ENCODE peak calls at places on chromosomes 3 and 15, in four cellular contexts. I is astrocyte of the spinal cord, Z is IMR-90, D is epithelial cell of esophagus. N is an unnamed sample.

GRCh38 chr3:22729981-22730380 is 473.1 kb upstream of the UBE2E2 start:
- DNase-seq in I (no peak), Z (peak), D (peak), N (no peak)

GRCh38 chr3:151037746-151038145 is 47.7 kb upstream of the MED12L start:
- DNase-seq in I (peak), Z (peak), D (peak), N (peak)

GRCh38 chr15:57357796-57358195 is 18.5 kb upstream of the CGNL1 start:
- DNase-seq in I (no peak), Z (no peak), D (no peak), N (no peak)

GRCh38 chr3:88038561-88038960 is 20.2 kb downstream of the CGGBP1 start:
- DNase-seq in I (peak), Z (peak), D (peak), N (no peak)

GRCh38 chr3:171690291-171690690 is 120.0 kb downstream of the PLD1 start:
- DNase-seq in I (no peak), Z (no peak), D (no peak), N (no peak)

GRCh38 chr3:42936157-42936981 is 30.4 kb downstream of the ZNF662 start:
- DNase-seq in I (no peak), Z (peak), D (peak), N (peak)

GRCh38 chr3:69646287-69647067 is 92.8 kb upstream of the MITF start:
- DNase-seq in I (no peak), Z (no peak), D (no peak), N (no peak)

GRCh38 chr3:27127195-27127594 is 242.0 kb downstream of the NEK10 start:
- DNase-seq in I (no peak), Z (no peak), D (peak), N (no peak)

GRCh38 chr3:30341079-30341478 is 265.3 kb upstream of the TGFBR2 start:
- DNase-seq in I (no peak), Z (no peak), D (no peak), N (no peak)

GRCh38 chr15:67943961-67944674 is 104.3 kb upstream of the RNU6-1 start:
- DNase-seq in I (no peak), Z (no peak), D (no peak), N (peak)

GRCh38 chr3:26989042-26989441 is 366.5 kb downstream of the LRRC3B start:
- DNase-seq in I (no peak), Z (no peak), D (no peak), N (no peak)

GRCh38 chr3:35777065-35777464 is 137.7 kb downstream of the ARPP21 start:
- DNase-seq in I (no peak), Z (no peak), D (no peak), N (no peak)

GRCh38 chr3:195160257-195160898 is 110.6 kb downstream of the XXYLT1 start:
- DNase-seq in I (no peak), Z (peak), D (peak), N (no peak)

GRCh38 chr3:133476971-133477375 is 77.1 kb downstream of the BFSP2 start:
- DNase-seq in I (no peak), Z (no peak), D (no peak), N (no peak)

GRCh38 chr3:121948641-121949040 is 54.4 kb downstream of the SLC15A2 start:
- DNase-seq in I (no peak), Z (no peak), D (peak), N (no peak)

GRCh38 chr15:65089206-65089824 is 12.8 kb downstream of the KBTBD13 start:
- DNase-seq in I (no peak), Z (peak), D (no peak), N (peak)

GRCh38 chr3:192063570-192063969 is 602.6 kb downstream of the PYDC2 start:
- DNase-seq in I (peak), Z (peak), D (peak), N (peak)

GRCh38 chr15:60002528-60003218 is 1.4 kb upstream of the FOXB1 start:
- DNase-seq in I (no peak), Z (peak), D (no peak), N (no peak)

GRCh38 chr15:40470423-40471104 is at the start of gene CHST14:
- DNase-seq in I (peak), Z (peak), D (no peak), N (peak)

GRCh38 chr15:57640935-57641682 is 49.4 kb downstream of the MYZAP start:
- DNase-seq in I (peak), Z (peak), D (peak), N (no peak)

GRCh38 chr3:141412087-141412935 is 44.0 kb downstream of the ZBTB38 start:
- DNase-seq in I (peak), Z (peak), D (peak), N (peak)

GRCh38 chr15:80769471-80770355 is 9.5 kb upstream of the CEMIP start:
- DNase-seq in I (no peak), Z (no peak), D (no peak), N (no peak)

GRCh38 chr15:101394654-101395053 is 94.9 kb downstream of the PCSK6 start:
- DNase-seq in I (no peak), Z (no peak), D (no peak), N (no peak)

GRCh38 chr3:50502225-50502583 is 1.2 kb downstream of the CACNA2D2 start:
- DNase-seq in I (no peak), Z (no peak), D (no peak), N (no peak)
- H3K4me3 ChIP-seq in I (no peak), Z (no peak), D (no peak), N (peak)

GRCh38 chr15:75451674-75452363 is at the start of gene SIN3A:
- DNase-seq in I (peak), Z (peak), D (peak), N (peak)
- TF ChIP-seq CTCF in I (no peak), Z (no peak), D (no peak), N (no peak)

GRCh38 chr3:134883697-134884385 is 88.8 kb downstream of the EPHB1 start:
- DNase-seq in I (no peak), Z (no peak), D (no peak), N (no peak)
- H3K4me3 ChIP-seq in I (no peak), Z (no peak), D (no peak), N (no peak)

GRCh38 chr3:33954956-33955355 is 156.5 kb downstream of the PDCD6IP start:
- DNase-seq in I (no peak), Z (no peak), D (no peak), N (no peak)
- TF ChIP-seq CTCF in I (no peak), Z (peak), D (no peak), N (no peak)

GRCh38 chr15:74283366-74283765 is 47.2 kb downstream of the CCDC33 start:
- DNase-seq in I (no peak), Z (no peak), D (no peak), N (no peak)
- H3K4me3 ChIP-seq in I (no peak), Z (no peak), D (no peak), N (no peak)

GRCh38 chr3:38623539-38623938 is 25.9 kb downstream of the SCN5A start:
- DNase-seq in I (no peak), Z (no peak), D (no peak), N (no peak)
- TF ChIP-seq CTCF in I (no peak), Z (no peak), D (peak), N (no peak)

GRCh38 chr3:197292083-197293042 is 6.0 kb downstream of the DLG1 start:
- DNase-seq in I (no peak), Z (no peak), D (no peak), N (no peak)

GRCh38 chr3:197293605-197294237 is 4.7 kb downstream of the DLG1 start:
- DNase-seq in I (no peak), Z (no peak), D (no peak), N (no peak)

GRCh38 chr3:197286678-197287077 is 11.7 kb downstream of the DLG1 start:
- DNase-seq in I (no peak), Z (no peak), D (no peak), N (no peak)

GRCh38 chr3:197285557-197285956 is 12.9 kb downstream of the DLG1 start:
- DNase-seq in I (no peak), Z (no peak), D (no peak), N (no peak)

GRCh38 chr3:197289726-197290125 is 8.7 kb downstream of the DLG1 start:
- DNase-seq in I (no peak), Z (peak), D (peak), N (no peak)
- H3K4me3 ChIP-seq in I (no peak), Z (no peak), D (no peak), N (no peak)

GRCh38 chr15:49881433-49881832 is 237.6 kb downstream of the ATP8B4 start:
- DNase-seq in I (no peak), Z (no peak), D (peak), N (no peak)

GRCh38 chr15:49877117-49877860 is 241.7 kb downstream of the ATP8B4 start:
- DNase-seq in I (no peak), Z (peak), D (peak), N (no peak)

GRCh38 chr15:49877871-49878511 is 241.0 kb downstream of the ATP8B4 start:
- DNase-seq in I (no peak), Z (peak), D (no peak), N (no peak)

GRCh38 chr15:49875392-49875791 is 243.6 kb downstream of the ATP8B4 start:
- DNase-seq in I (no peak), Z (no peak), D (peak), N (no peak)

DNA sequence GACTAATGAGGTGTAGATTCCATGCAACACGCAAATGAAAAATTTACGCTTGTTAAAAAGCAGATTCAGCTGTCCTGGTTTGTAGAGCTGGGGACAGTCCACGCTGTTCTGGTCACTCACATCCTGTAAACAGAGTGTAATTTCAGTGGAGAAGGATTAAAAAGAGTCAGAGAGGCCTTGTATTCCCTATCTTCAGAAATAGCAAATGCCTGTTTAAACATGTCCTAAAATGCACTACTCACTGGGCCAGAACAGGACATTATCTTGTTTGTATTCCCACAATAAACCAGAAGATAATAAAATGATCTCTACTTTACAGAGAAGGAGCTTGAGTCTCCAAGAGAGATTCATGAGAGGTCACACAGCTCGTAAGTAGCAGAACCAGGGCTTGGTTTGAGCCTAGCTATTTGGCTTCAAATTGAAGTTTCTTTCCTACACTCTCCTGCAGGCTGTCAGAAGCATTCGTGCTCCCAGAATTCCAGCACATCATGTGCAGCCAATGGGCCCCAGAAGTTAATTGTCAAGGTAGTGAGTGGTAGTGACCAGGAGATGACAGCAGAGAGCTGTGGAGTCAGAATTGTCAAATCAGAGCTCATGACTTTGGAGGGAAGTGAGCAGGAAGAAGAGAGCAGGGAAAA is 242.5 kb downstream of the ATP8B4 start:
- DNase-seq in I (no peak), Z (no peak), D (peak), N (peak)
- TF ChIP-seq CTCF in I (no peak), Z (peak), D (peak), N (peak)

GRCh38 chr3:194139085-194139976 is 3.4 kb downstream of the HES1 start:
- DNase-seq in I (peak), Z (peak), D (peak), N (peak)
- H3K4me3 ChIP-seq in I (no peak), Z (no peak), D (peak), N (peak)

GRCh38 chr3:167739190-167739589 is 3.7 kb downstream of the SERPINI1 start:
- DNase-seq in I (no peak), Z (no peak), D (no peak), N (no peak)

GRCh38 chr3:167738037-167738436 is 2.5 kb downstream of the SERPINI1 start:
- DNase-seq in I (no peak), Z (no peak), D (no peak), N (no peak)

GRCh38 chr3:167743799-167744198 is 8.3 kb downstream of the SERPINI1 start:
- DNase-seq in I (no peak), Z (peak), D (no peak), N (no peak)

GRCh38 chr3:167742338-167742737 is 6.8 kb downstream of the SERPINI1 start:
- DNase-seq in I (no peak), Z (no peak), D (no peak), N (no peak)

GRCh38 chr3:167740961-167741587 is 5.6 kb downstream of the SERPINI1 start:
- DNase-seq in I (peak), Z (peak), D (peak), N (no peak)
- TF ChIP-seq CTCF in I (peak), Z (peak), D (peak), N (peak)